ENCODE peak calls at places on chromosomes 12 and 14, in seven cellular contexts. G, B, O, F, V, Z and H are unnamed samples.

GRCh38 chr12:117134059-117134458 is 34.8 kb upstream of the TESC start:
- DNase-seq in V (no peak), Z (no peak), O (no peak), B (no peak), G (no peak), F (no peak), H (no peak)

GRCh38 chr12:99111600-99111999 is 466.5 kb downstream of the APAF1 start:
- DNase-seq in B (no peak), G (no peak), V (no peak), O (no peak), Z (no peak), F (no peak), H (no peak)

GRCh38 chr12:28497889-28498411 is 307.7 kb downstream of the CCDC91 start:
- DNase-seq in G (no peak), B (peak), O (no peak), Z (no peak), V (no peak), F (no peak), H (no peak)

GRCh38 chr14:54597795-54598443 is 31.0 kb downstream of the SAMD4A start:
- DNase-seq in O (peak), V (no peak), F (no peak), G (no peak), Z (no peak), B (no peak), H (no peak)

GRCh38 chr14:30211326-30211725 is 283.7 kb upstream of the PRKD1 start:
- DNase-seq in B (no peak), O (no peak), F (no peak), V (no peak), G (no peak), Z (no peak), H (no peak)

GRCh38 chr14:95183532-95184412 is 26.4 kb upstream of the DICER1 start:
- DNase-seq in Z (no peak), B (no peak), F (no peak), O (no peak), G (no peak), V (no peak), H (no peak)

GRCh38 chr12:91542048-91542447 is 359.4 kb upstream of the DCN start:
- DNase-seq in O (no peak), Z (no peak), G (no peak), B (no peak), F (no peak), V (no peak), H (no peak)

GRCh38 chr12:77625441-77625840 is 205.3 kb upstream of the NAV3 start:
- DNase-seq in F (no peak), V (no peak), G (no peak), Z (no peak), B (no peak), O (no peak), H (no peak)

GRCh38 chr14:61219673-61220072 is 61.5 kb downstream of the TMEM30B start:
- DNase-seq in B (no peak), O (no peak), Z (no peak), G (no peak), F (no peak), V (no peak), H (no peak)

GRCh38 chr12:89470741-89471504 is 53.7 kb downstream of the GALNT4 start:
- DNase-seq in G (no peak), V (no peak), B (peak), Z (no peak), F (no peak), O (peak), H (peak)

GRCh38 chr14:90820958-90821357 is 4.7 kb upstream of the TTC7B start:
- DNase-seq in V (no peak), G (no peak), O (no peak), F (no peak), Z (no peak), B (no peak), H (no peak)

GRCh38 chr14:68786491-68787234 is 6.2 kb downstream of the ZFP36L1 start:
- DNase-seq in Z (peak), B (peak), V (no peak), F (peak), O (no peak), G (no peak), H (peak)
- TF ChIP-seq POLR2A in Z (no peak), B (no peak), V (no peak), F (no peak), O (peak), G (no peak), H (peak)

DNA sequence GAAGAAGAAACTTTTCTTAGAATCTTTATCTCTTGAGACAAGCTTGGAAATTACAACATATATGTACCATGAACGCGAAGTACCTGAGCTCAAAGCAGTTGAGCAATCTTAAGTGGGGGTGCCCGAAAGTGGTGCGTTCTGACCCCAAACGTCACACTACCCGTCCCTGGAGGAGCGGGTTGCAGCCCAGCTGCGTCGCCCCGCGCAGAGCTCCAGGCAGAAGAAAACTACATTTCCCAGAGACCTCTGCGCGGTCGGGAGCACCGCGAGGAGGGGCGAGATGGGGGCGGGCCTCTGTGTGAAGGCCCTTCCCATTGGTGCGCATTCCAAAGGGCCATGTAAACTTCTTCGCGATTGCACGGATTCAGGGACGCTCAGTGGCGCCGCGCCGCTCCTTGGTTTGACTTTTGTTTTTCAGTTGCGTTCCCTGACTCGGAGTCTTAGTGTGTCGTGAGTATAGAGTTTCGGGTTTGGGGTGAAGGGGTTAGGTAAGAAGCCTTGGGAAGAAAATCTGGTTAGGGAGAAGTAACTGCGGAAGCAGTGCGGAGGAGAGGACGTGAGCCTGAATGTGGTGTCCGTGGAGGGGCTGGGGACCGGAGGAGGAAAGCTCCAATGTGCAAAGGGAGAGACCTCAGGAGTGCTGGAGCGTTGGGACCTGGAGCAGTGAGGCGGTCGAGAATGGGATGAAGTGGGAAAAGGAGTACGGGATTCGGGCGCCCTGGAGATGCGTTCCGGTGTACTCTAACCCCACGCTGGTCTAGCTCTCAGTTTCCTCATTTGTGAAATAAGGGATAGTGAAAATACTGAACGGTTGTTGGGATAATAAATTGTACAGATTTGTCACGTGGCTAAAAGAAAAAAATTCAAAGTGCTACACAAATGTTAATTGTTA is at the start of gene CCDC77:
- DNase-seq in B (peak), Z (peak), V (no peak), O (peak), F (peak), G (peak), H (no peak)
- TF ChIP-seq POLR2A in B (no peak), Z (no peak), V (no peak), O (peak), F (peak), G (no peak), H (peak)

GRCh38 chr12:112848972-112849371 is 57.4 kb downstream of the RPH3A start:
- DNase-seq in O (no peak), V (no peak), B (no peak), Z (no peak), G (no peak), F (no peak), H (no peak)

GRCh38 chr12:112850343-112850742 is 56.4 kb upstream of the OAS1 start:
- DNase-seq in B (no peak), G (no peak), Z (no peak), O (no peak), V (no peak), F (no peak), H (no peak)

GRCh38 chr12:112848338-112848715 is 56.8 kb downstream of the RPH3A start:
- DNase-seq in O (no peak), V (no peak), Z (no peak), G (no peak), F (no peak), B (no peak), H (no peak)

GRCh38 chr12:112846619-112847018 is 55.1 kb downstream of the RPH3A start:
- DNase-seq in O (no peak), Z (no peak), B (no peak), G (no peak), F (no peak), V (no peak), H (no peak)

GRCh38 chr12:112847708-112848337 is 56.3 kb downstream of the RPH3A start:
- DNase-seq in V (no peak), B (no peak), G (no peak), F (no peak), Z (no peak), O (no peak), H (no peak)
- TF ChIP-seq POLR2A in V (no peak), B (no peak), G (no peak), F (no peak), Z (no peak), O (no peak), H (no peak)

DNA sequence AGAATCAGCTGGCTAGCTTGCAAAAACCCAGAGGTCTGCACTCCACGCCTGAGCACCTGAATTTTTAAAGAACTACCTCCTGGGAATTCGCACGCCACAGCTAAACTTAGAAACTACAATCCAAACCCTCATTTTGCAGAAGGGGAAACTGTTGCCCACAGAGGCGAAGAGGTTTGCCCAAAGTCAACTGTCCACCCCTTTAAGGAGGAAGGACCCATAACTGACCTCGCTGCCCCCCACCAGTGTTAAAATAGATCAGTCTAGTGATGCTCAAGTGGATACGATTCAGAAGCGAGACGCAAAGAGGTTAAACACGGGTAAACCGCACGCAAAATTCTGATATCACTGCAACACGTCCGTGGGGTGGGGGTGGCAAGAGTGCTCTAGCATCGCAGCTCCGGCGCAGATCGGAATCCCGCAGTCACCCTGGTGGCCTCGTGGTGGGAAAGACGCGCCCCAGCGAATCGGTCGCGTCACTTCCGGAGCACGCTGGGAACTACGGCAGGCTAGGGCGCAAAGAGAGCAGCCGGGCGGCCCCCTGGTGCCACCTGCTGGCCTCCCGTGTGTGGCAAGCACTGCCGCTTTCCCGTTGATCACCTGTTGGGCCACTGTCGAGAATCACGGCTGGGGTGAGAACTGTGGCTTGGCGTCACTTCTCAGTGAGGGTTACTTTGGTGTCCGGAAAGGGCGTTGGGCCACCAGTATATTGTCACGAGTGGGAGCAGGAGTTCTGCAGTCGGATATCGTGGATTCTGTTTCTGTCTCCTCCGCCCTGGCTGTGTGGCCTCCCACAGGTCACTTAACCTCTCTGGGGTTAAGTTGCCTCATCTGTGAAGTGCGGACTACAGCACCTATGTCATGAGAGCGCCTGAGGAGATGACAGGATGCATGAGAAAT is at the start of gene ALKBH2:
- DNase-seq in Z (peak), F (peak), G (peak), B (peak), O (peak), V (peak), H (peak)
- TF ChIP-seq POLR2A in Z (no peak), F (peak), G (no peak), B (peak), O (peak), V (no peak), H (peak)